ENCODE peak calls at places on chromosomes 16 and 17, in four cellular contexts. C, O, E and D are unnamed samples.

GRCh38 chr16:86396318-86396882 is 113.9 kb upstream of the FOXF1 start:
- DNase-seq in O (no peak), E (no peak), C (peak; percentile 65), D (peak; percentile 19)

GRCh38 chr16:28311413-28311812 is 19.1 kb downstream of the SBK1 start:
- DNase-seq in C (no peak), E (no peak), O (no peak), D (no peak)

GRCh38 chr17:32870027-32870670 is 6.8 kb downstream of the MYO1D start:
- DNase-seq in O (no peak), E (no peak), C (peak; percentile 36), D (peak; percentile 67)

GRCh38 chr16:80527297-80527696 is 13.5 kb upstream of the DYNLRB2 start:
- DNase-seq in O (peak; percentile 67), E (peak; percentile 37), C (peak; percentile 7), D (no peak)

GRCh38 chr16:66660422-66661209 is 35.9 kb downstream of the CMTM4 start:
- DNase-seq in O (no peak), C (peak; percentile 88), E (peak; percentile 84), D (peak; percentile 89)

GRCh38 chr17:46193626-46194392 is 580 bp upstream of the KANSL1 start:
- DNase-seq in E (peak; percentile 97), C (peak; percentile 99), O (peak; percentile 97), D (peak; percentile 96)

GRCh38 chr17:8366231-8366630 is 10.3 kb downstream of the KRABD2 start:
- DNase-seq in O (no peak), C (peak; percentile 26), E (no peak), D (no peak)

GRCh38 chr16:89686520-89687091 is at the start of gene CDK10:
- DNase-seq in O (peak; percentile 84), E (peak; percentile 89), C (peak; percentile 99), D (peak; percentile 88)

GRCh38 chr16:86076606-86077005 is 177.6 kb downstream of the IRF8 start:
- DNase-seq in O (no peak), C (no peak), E (no peak), D (no peak)

GRCh38 chr16:55853114-55853513 is 20.2 kb upstream of the CES1 start:
- DNase-seq in E (no peak), C (peak; percentile 45), O (no peak), D (no peak)

GRCh38 chr17:40535924-40536717 is 29.2 kb downstream of the CCR7 start:
- DNase-seq in E (no peak), C (no peak), O (no peak), D (no peak)

GRCh38 chr17:50203589-50204345 is 2.3 kb upstream of the COL1A1 start:
- DNase-seq in C (peak; percentile 91), O (no peak), E (no peak), D (peak; percentile 57)

GRCh38 chr16:66444049-66444481 is 17.0 kb downstream of the BEAN1 start:
- DNase-seq in C (no peak), O (peak; percentile 42), E (peak; percentile 26), D (no peak)

GRCh38 chr17:66707051-66707450 is 127.9 kb upstream of the CACNG5 start:
- DNase-seq in C (no peak), E (no peak), O (peak; percentile 13), D (no peak)

GRCh38 chr16:27625050-27625697 is 75.2 kb downstream of the KATNIP start:
- DNase-seq in E (peak; percentile 52), O (no peak), C (peak; percentile 65), D (peak; percentile 8)

GRCh38 chr17:51217946-51218345 is 41.9 kb downstream of the MBTD1 start:
- DNase-seq in O (no peak), C (no peak), E (no peak), D (no peak)

GRCh38 chr16:3503513-3503912 is 2.7 kb downstream of the CLUAP1 start:
- DNase-seq in E (no peak), C (no peak), O (peak; percentile 79), D (no peak)

GRCh38 chr17:39194089-39194984 is 3.1 kb downstream of the CACNB1 start:
- DNase-seq in C (peak; percentile 85), E (peak; percentile 73), O (no peak), D (peak; percentile 75)

GRCh38 chr17:64020068-64020766 is at the start of gene ICAM2:
- DNase-seq in C (no peak), E (no peak), O (peak; percentile 92), D (peak; percentile 22)

GRCh38 chr16:48608871-48609452 is 1.0 kb downstream of the N4BP1 start:
- DNase-seq in O (no peak), C (peak; percentile 12), E (no peak), D (no peak)

GRCh38 chr17:69428252-69428980 is 13.9 kb downstream of the MAP2K6 start:
- DNase-seq in E (no peak), C (no peak), O (no peak), D (no peak)

GRCh38 chr16:17989255-17989654 is 347.3 kb downstream of the NPIPA8 start:
- DNase-seq in C (no peak), O (no peak), E (no peak), D (no peak)

GRCh38 chr16:9495824-9496223 is 404.4 kb downstream of the HAPSTR1 start:
- DNase-seq in C (no peak), E (no peak), O (no peak), D (no peak)

GRCh38 chr17:40558300-40558584 is 7.0 kb downstream of the CCR7 start:
- DNase-seq in E (no peak), C (no peak), O (no peak), D (no peak)

GRCh38 chr17:72416054-72416691 is 295.4 kb downstream of the SOX9 start:
- DNase-seq in O (no peak), E (no peak), C (no peak), D (no peak)

GRCh38 chr16:4232541-4233386 is 9.1 kb downstream of the SRL start:
- DNase-seq in E (no peak), O (peak; percentile 39), C (no peak), D (peak; percentile 88)

GRCh38 chr16:59192551-59193199 is 458.6 kb upstream of the GOT2 start:
- DNase-seq in C (peak; percentile 11), O (peak; percentile 54), E (peak; percentile 42), D (peak; percentile 39)

GRCh38 chr16:82720414-82720813 is 93.6 kb downstream of the CDH13 start:
- DNase-seq in C (no peak), E (no peak), O (no peak), D (no peak)